ENCODE peak calls at places on chromosomes 2 and 18, in eight cellular contexts. T is activated CD8-positive, alpha-beta memory T cell treated with anti-CD3 and anti-CD28 coated beads, Interleukin-2, amount 10 ng/mL, durations not matched to agents 7 days and 5 days; Q is AML-193; L is omental fat pad; H is ELR; E is HFFc6; I is type B pancreatic cell; Y is CD4-positive, alpha-beta memory T cell. V is an unnamed sample.

GRCh38 chr2:109264595-109265328 is 135.8 kb downstream of the SH3RF3 start:
- DNase-seq in T (no peak), Q (no peak), L (no peak), H (no peak), E (no peak), I (no peak), Y (no peak), V (no peak)

GRCh38 chr18:2889761-2890192 is 43.0 kb downstream of the EMILIN2 start:
- DNase-seq in T (no peak), Q (no peak), L (no peak), H (no peak), E (no peak), I (no peak), Y (peak), V (no peak)

GRCh38 chr18:8124232-8125146 is 484.7 kb upstream of the RAB12 start:
- DNase-seq in T (no peak), Q (no peak), L (no peak), H (peak), E (no peak), I (no peak), Y (no peak), V (no peak)

GRCh38 chr2:11574176-11575046 is 40.6 kb downstream of the GREB1 start:
- DNase-seq in T (no peak), Q (no peak), L (no peak), H (no peak), E (no peak), I (no peak), Y (no peak), V (no peak)

GRCh38 chr2:118059919-118060478 is 28.3 kb upstream of the INSIG2 start:
- DNase-seq in T (no peak), Q (peak), L (no peak), H (peak), E (peak), I (no peak), Y (no peak), V (no peak)

GRCh38 chr2:170113168-170113567 is 64.8 kb upstream of the MYO3B start:
- DNase-seq in T (no peak), Q (no peak), L (no peak), H (no peak), E (no peak), I (no peak), Y (no peak), V (no peak)

GRCh38 chr18:3114026-3114425 is 101.1 kb upstream of the LPIN2 start:
- DNase-seq in T (no peak), Q (no peak), L (no peak), H (no peak), E (no peak), I (no peak), Y (no peak), V (no peak)

GRCh38 chr2:5803547-5803946 is 111.4 kb downstream of the SOX11 start:
- DNase-seq in T (no peak), Q (no peak), L (no peak), H (no peak), E (no peak), I (no peak), Y (no peak), V (no peak)

GRCh38 chr2:47211497-47212011 is 56.4 kb upstream of the STPG4 start:
- DNase-seq in T (no peak), Q (no peak), L (no peak), H (no peak), E (no peak), I (no peak), Y (no peak), V (no peak)

GRCh38 chr2:14712091-14712490 is 79.6 kb downstream of the LRATD1 start:
- DNase-seq in T (no peak), Q (no peak), L (no peak), H (no peak), E (no peak), I (no peak), Y (no peak), V (no peak)

GRCh38 chr2:232484628-232485332 is 2.9 kb downstream of the ECEL1 start:
- DNase-seq in T (no peak), Q (no peak), L (no peak), H (no peak), E (no peak), I (no peak), Y (no peak), V (no peak)

GRCh38 chr2:3480352-3481010 is 38.9 kb downstream of the ADI1 start:
- DNase-seq in T (no peak), Q (no peak), L (no peak), H (no peak), E (no peak), I (no peak), Y (no peak), V (no peak)

GRCh38 chr2:207767461-207768167 is 2.1 kb downstream of the FZD5 start:
- DNase-seq in T (no peak), Q (no peak), L (no peak), H (no peak), E (no peak), I (no peak), Y (no peak), V (no peak)

GRCh38 chr2:241559489-241560180 is 1.1 kb downstream of the BOK start:
- DNase-seq in T (no peak), Q (no peak), L (no peak), H (peak), E (no peak), I (no peak), Y (no peak), V (no peak)

GRCh38 chr2:65017335-65017734 is 28.1 kb downstream of the SLC1A4 start:
- DNase-seq in T (no peak), Q (peak), L (no peak), H (peak), E (no peak), I (no peak), Y (no peak), V (peak)

GRCh38 chr18:67519582-67519981 is 3.1 kb upstream of the DSEL start:
- DNase-seq in T (no peak), Q (no peak), L (no peak), H (peak), E (peak), I (no peak), Y (no peak), V (no peak)